ENCODE peak calls at places on chromosome 1, in four cellular contexts. E, K, S and A are unnamed samples.

GRCh38 chr1:229557913-229558414 is 543 bp downstream of the ABCB10 start:
- DNase-seq in E (peak; percentile 23), K (peak; percentile 39), S (peak; percentile 75), A (peak; percentile 67)

GRCh38 chr1:162302660-162303344 is 73.9 kb downstream of the SPATA46 start:
- DNase-seq in E (no peak), K (no peak), S (no peak), A (no peak)

GRCh38 chr1:8002329-8003320 is 23.5 kb downstream of the ERRFI1 start:
- DNase-seq in E (no peak), K (no peak), S (no peak), A (no peak)

GRCh38 chr1:115429884-115430283 is 91.8 kb upstream of the NGF start:
- DNase-seq in E (no peak), K (no peak), S (no peak), A (no peak)

GRCh38 chr1:42044346-42044745 is 108.9 kb upstream of the GUCA2B start:
- DNase-seq in E (no peak), K (no peak), S (no peak), A (no peak)

GRCh38 chr1:245225267-245225666 is 70.5 kb downstream of the KIF26B start:
- DNase-seq in E (no peak), K (no peak), S (no peak), A (no peak)

GRCh38 chr1:99613716-99614115 is 32.2 kb upstream of the PALMD start:
- DNase-seq in E (no peak), K (no peak), S (no peak), A (no peak)

GRCh38 chr1:175188936-175189335 is 3.6 kb downstream of the KIAA0040 start:
- DNase-seq in E (no peak), K (no peak), S (no peak), A (no peak)

GRCh38 chr1:94778808-94779207 is 41.3 kb upstream of the SLC44A3 start:
- DNase-seq in E (no peak), K (no peak), S (no peak), A (no peak)

GRCh38 chr1:234309598-234310459 is 63.4 kb upstream of the COA6 start:
- DNase-seq in E (peak; percentile 71), K (peak; percentile 77), S (no peak), A (peak; percentile 71)

GRCh38 chr1:14924455-14925325 is 228.9 kb upstream of the TMEM51 start:
- DNase-seq in E (peak; percentile 50), K (peak; percentile 64), S (no peak), A (no peak)

GRCh38 chr1:1293258-1293617 is 13.0 kb downstream of the SCNN1D start:
- DNase-seq in E (no peak), K (no peak), S (no peak), A (no peak)

GRCh38 chr1:1295154-1295923 is 12.4 kb downstream of the ACAP3 start:
- DNase-seq in E (no peak), K (no peak), S (no peak), A (no peak)

GRCh38 chr1:1293618-1294249 is 13.5 kb downstream of the SCNN1D start:
- DNase-seq in E (no peak), K (no peak), S (no peak), A (no peak)

GRCh38 chr1:1292851-1293250 is 12.6 kb downstream of the SCNN1D start:
- DNase-seq in E (no peak), K (no peak), S (no peak), A (no peak)

DNA sequence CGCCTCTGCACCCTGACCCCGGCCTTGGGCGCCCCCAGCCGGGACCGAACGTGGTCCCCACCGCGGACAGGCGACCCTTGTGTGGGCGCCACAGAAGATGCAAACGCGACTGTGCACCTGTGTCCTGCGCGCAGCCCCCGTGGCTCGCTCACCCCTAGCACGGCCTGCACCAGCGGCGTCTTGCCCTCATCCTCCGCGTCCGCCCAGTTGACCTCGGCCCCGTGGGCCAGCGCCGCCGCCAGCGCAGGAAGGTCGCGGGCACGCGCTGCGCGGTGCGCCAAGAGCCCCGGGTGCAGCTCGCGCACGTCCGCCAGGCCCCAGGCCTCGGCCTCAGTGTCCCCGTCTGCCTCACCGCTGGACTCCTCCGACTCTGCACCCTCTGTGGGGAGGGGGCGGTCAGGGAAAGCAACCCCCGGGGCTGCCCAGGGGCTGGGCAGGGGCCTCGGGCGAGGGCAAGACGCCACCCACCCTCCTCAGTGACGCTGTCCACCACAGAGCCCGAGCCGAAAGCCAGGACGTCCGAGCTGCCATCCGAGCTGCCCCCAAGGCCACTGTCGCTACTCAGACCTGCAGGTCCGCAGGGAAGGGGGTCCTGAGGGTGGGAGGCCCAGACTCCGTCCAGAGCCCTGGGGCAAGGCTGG is 13.4 kb downstream of the ACAP3 start:
- DNase-seq in E (no peak), K (no peak), S (no peak), A (no peak)
- H3K4me3 ChIP-seq in E (no peak overlapping the region), K (no peak overlapping the region), S (no peak overlapping the region), A (no peak overlapping the region)

GRCh38 chr1:154628122-154628405 is 20.1 kb upstream of the ADAR start:
- DNase-seq in E (no peak), K (no peak), S (no peak), A (no peak)
- H3K4me1 ChIP-seq in E (peaks cover 7% of the 10 kb centered on the region), K (peaks cover 13% of the 10 kb centered on the region), S (peaks cover 10% of the 10 kb centered on the region), A (peaks cover 10% of the 10 kb centered on the region)

DNA sequence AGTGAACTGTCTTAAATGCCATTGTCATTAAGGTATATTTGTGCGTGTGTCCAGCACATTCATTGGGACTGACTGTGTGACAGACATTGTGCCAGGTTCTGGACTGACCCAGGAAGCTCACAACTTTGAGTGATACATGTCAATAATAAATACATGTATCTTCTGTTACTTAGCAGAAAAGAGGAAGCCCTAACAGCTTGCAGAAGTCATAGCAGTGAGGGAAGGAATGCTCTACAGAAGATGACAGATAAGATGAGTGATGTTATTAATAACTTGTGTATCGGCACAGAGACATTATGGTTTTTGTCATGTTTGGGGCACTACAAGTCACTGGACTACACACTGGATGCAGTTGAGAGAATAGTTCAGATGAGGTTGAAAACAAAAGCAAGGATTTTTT is 1.2 kb upstream of the SRSF11 start:
- DNase-seq in E (no peak), K (no peak), S (no peak), A (no peak)
- TF ChIP-seq POLR2A in E (no peak), K (no peak), S (no peak), A (no peak)

DNA sequence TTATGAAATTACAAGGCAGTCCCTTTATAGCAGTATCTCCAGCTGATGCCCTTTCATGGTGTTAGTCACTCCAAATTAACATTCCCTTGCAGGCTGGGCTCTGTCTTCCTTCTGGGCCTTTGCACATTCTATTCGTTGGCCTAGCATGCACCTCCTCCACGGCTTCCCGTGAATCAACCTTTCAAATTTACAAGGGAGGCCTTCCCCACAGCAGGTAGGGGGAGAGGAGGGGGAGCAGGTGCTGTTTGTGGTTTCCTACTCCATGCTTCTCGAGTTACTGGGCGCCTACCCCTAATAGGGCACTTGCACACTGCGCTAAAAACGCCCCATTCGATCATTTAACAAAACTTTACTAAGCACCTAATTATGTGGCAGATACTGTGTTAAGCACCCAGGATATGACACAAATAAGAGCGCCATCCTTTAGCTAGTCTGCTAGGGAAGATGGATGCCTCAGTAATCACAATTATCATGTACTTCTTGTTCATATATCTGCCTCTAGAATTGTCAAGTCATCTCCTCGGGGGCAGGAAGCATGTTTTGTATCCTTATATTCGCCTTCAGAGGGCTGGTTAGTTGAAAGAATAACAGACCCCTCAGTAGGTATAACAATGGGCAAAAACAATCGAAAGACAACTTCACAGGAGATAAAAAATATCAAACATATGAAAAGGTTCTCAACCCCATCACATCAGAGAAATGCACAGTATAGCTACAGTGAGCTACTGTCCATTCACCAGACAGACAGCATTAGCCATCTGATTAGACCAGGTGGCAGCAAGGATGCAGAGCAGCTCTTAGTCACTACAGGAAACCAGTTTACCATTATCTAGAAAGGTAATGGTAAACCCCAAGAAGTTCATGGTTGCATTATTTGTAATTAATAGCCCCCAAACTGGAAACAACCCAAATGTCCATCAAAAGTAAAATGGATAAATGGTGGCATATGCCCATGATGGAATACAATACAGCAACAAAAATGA is 1.7 kb upstream of the ADAR start:
- DNase-seq in E (no peak), K (no peak), S (no peak), A (no peak)
- H3K4me3 ChIP-seq in E (no peak overlapping the region), K (no peak overlapping the region), S (no peak overlapping the region), A (no peak overlapping the region)

GRCh38 chr1:196309386-196309785 is 298.9 kb downstream of the KCNT2 start:
- DNase-seq in E (no peak), K (no peak), S (no peak), A (no peak)

GRCh38 chr1:196312739-196313138 is 295.5 kb downstream of the KCNT2 start:
- DNase-seq in E (no peak), K (no peak), S (no peak), A (no peak)

GRCh38 chr1:196305216-196305615 is 303.0 kb downstream of the KCNT2 start:
- DNase-seq in E (no peak), K (no peak), S (no peak), A (no peak)

GRCh38 chr1:196306421-196306820 is 301.8 kb downstream of the KCNT2 start:
- DNase-seq in E (no peak), K (no peak), S (no peak), A (no peak)

GRCh38 chr1:196308171-196308570 is 300.1 kb downstream of the KCNT2 start:
- DNase-seq in E (no peak), K (no peak), S (no peak), A (no peak)
- H3K4me1 ChIP-seq in E (no peaks in the 10 kb centered on the region), K (no peaks in the 10 kb centered on the region), S (no peaks in the 10 kb centered on the region), A (no peaks in the 10 kb centered on the region)